ENCODE peak calls at places on chromosome 6, in six cellular contexts. P, T, A, K, X and E are unnamed samples.

GRCh38 chr6:53398541-53399344 is 50.0 kb upstream of the ELOVL5 start:
- DNase-seq in X (no peak), P (peak; percentile 62), T (no peak), K (no peak), A (no peak), E (no peak)

GRCh38 chr6:158158123-158158522 is 9.9 kb downstream of the SERAC1 start:
- DNase-seq in K (no peak), A (no peak), X (no peak), T (no peak), P (no peak), E (no peak)

GRCh38 chr6:6057442-6058053 is 50.8 kb upstream of the NRN1 start:
- DNase-seq in P (peak; percentile 76), A (peak; percentile 43), K (peak; percentile 79), T (peak; percentile 35), X (peak; percentile 78), E (peak; percentile 69)

GRCh38 chr6:80622641-80623040 is 516.2 kb downstream of the BCKDHB start:
- DNase-seq in A (no peak), K (no peak), P (peak; percentile 77), T (no peak), X (peak; percentile 18), E (no peak)

GRCh38 chr6:32764050-32764449 is 718 bp upstream of the HLA-DQB2 start:
- DNase-seq in K (no peak), X (no peak), A (no peak), T (no peak), P (no peak), E (no peak)

GRCh38 chr6:15331143-15331542 is 85.3 kb downstream of the JARID2 start:
- DNase-seq in P (peak; percentile 37), X (no peak), A (no peak), K (no peak), T (no peak), E (no peak)

GRCh38 chr6:24721461-24722215 is 2.7 kb upstream of the C6orf62 start:
- DNase-seq in K (no peak), P (no peak), T (no peak), X (no peak), A (no peak), E (peak; percentile 91)

GRCh38 chr6:36239710-36240256 is 30.1 kb upstream of the PNPLA1 start:
- DNase-seq in T (no peak), X (no peak), K (no peak), P (no peak), A (no peak), E (no peak)

GRCh38 chr6:168213121-168213524 is 106.5 kb downstream of the DACT2 start:
- DNase-seq in T (no peak), A (no peak), K (no peak), X (no peak), P (no peak), E (no peak)

GRCh38 chr6:89716532-89716931 is 78.0 kb upstream of the LYRM2 start:
- DNase-seq in T (no peak), A (no peak), X (no peak), P (no peak), K (no peak), E (no peak)

GRCh38 chr6:146876271-146877151 is 277.7 kb downstream of the ADGB start:
- DNase-seq in P (peak; percentile 50), X (no peak), A (no peak), T (no peak), K (no peak), E (no peak)

GRCh38 chr6:159979136-159979874 is 10.4 kb downstream of the IGF2R start:
- DNase-seq in T (no peak), X (no peak), P (peak; percentile 82), A (no peak), K (peak; percentile 80), E (no peak)

GRCh38 chr6:106894978-106895702 is 79.4 kb downstream of the CD24 start:
- DNase-seq in P (peak; percentile 34), A (no peak), X (peak; percentile 17), T (no peak), K (peak; percentile 20), E (peak; percentile 46)

GRCh38 chr6:170200458-170200891 is 90.4 kb downstream of the DLL1 start:
- DNase-seq in T (no peak), A (no peak), P (peak; percentile 17), K (no peak), X (no peak), E (no peak)

GRCh38 chr6:135144678-135145508 is 36.2 kb upstream of the MYB start:
- DNase-seq in K (peak; percentile 74), A (peak; percentile 25), P (peak; percentile 58), T (peak; percentile 12), X (peak; percentile 61), E (peak; percentile 15)

GRCh38 chr6:28206527-28207243 is 18.4 kb upstream of the ZSCAN9 start:
- DNase-seq in T (no peak), A (no peak), K (no peak), P (no peak), X (peak; percentile 53), E (no peak)

GRCh38 chr6:40792183-40792582 is 205.0 kb upstream of the LRFN2 start:
- DNase-seq in X (no peak), T (no peak), K (no peak), P (no peak), A (no peak), E (no peak)

GRCh38 chr6:39841291-39841690 is 49.1 kb downstream of the DAAM2 start:
- DNase-seq in X (no peak), A (no peak), T (no peak), P (no peak), K (no peak), E (no peak)

GRCh38 chr6:19478992-19479391 is 358.2 kb upstream of the ID4 start:
- DNase-seq in X (no peak), T (no peak), K (no peak), P (peak; percentile 83), A (no peak), E (no peak)

GRCh38 chr6:2266845-2267244 is 21.4 kb upstream of the GMDS start:
- DNase-seq in P (no peak), T (no peak), A (no peak), X (no peak), K (no peak), E (no peak)

GRCh38 chr6:79384845-79385244 is 150.4 kb upstream of the HMGN3 start:
- DNase-seq in T (no peak), K (no peak), X (no peak), A (no peak), P (peak; percentile 35), E (no peak)

GRCh38 chr6:163790296-163790840 is 375.9 kb downstream of the QKI start:
- DNase-seq in P (no peak), T (no peak), A (no peak), X (no peak), K (no peak), E (peak; percentile 19)

GRCh38 chr6:91626935-91627334 is 1040.1 kb upstream of the MAP3K7 start:
- DNase-seq in K (no peak), A (no peak), T (no peak), X (no peak), P (peak; percentile 71), E (no peak)

GRCh38 chr6:134245691-134246090 is 72.2 kb downstream of the SGK1 start:
- DNase-seq in A (no peak), K (no peak), P (no peak), X (no peak), T (no peak), E (no peak)

GRCh38 chr6:148316308-148316707 is 26.3 kb upstream of the SASH1 start:
- DNase-seq in X (no peak), T (no peak), P (no peak), A (no peak), K (no peak), E (no peak)

GRCh38 chr6:11324453-11325023 is 92.1 kb upstream of the NEDD9 start:
- DNase-seq in A (no peak), T (no peak), K (no peak), X (no peak), P (no peak), E (no peak)

GRCh38 chr6:33014841-33015634 is 5.6 kb upstream of the HLA-DOA start:
- DNase-seq in T (peak; percentile 78), P (peak; percentile 83), K (peak; percentile 87), X (peak; percentile 92), A (peak; percentile 71), E (peak; percentile 84)

GRCh38 chr6:26607434-26608230 is 10.9 kb downstream of the ABT1 start:
- DNase-seq in K (peak; percentile 80), A (peak; percentile 71), P (peak; percentile 78), X (peak; percentile 83), T (peak; percentile 48), E (peak; percentile 79)

GRCh38 chr6:26609463-26609862 is 12.7 kb downstream of the ABT1 start:
- DNase-seq in P (no peak), T (no peak), A (no peak), X (no peak), K (no peak), E (no peak)

GRCh38 chr6:26613717-26614683 is 17.2 kb downstream of the ABT1 start:
- DNase-seq in K (no peak), A (peak; percentile 52), P (no peak), X (peak; percentile 77), T (no peak), E (peak; percentile 37)

GRCh38 chr6:26611599-26611998 is 14.8 kb downstream of the ABT1 start:
- DNase-seq in K (no peak), X (no peak), A (no peak), P (no peak), T (no peak), E (no peak)

DNA sequence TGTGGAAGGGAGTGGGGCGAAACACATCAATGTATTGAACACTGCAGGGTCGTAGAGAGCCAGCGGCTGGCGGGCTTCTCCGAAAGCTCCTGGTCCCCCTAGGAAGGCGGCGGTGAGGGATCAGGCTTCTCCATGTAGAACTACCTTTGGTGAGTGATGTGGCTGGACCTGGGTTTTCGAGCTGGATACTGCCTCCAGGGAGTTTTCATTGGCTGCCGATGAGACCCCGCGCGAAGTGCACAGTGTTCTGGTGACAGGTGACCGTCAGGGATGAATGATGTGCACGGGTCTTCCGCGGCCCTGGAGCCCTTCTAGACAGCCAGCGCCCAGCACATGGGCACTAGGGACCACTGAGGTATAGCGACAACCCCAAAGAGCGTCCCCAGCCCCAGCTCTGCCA is 16.4 kb downstream of the ABT1 start:
- DNase-seq in K (no peak), T (no peak), A (no peak), X (peak; percentile 47), P (no peak), E (no peak)
- H3K4me3 ChIP-seq in K (no peak overlapping the region), T (no peak overlapping the region), A (no peak overlapping the region), X (peak overlapping the region; percentile 88), P (no peak overlapping the region), E (no peak overlapping the region)

GRCh38 chr6:70282906-70283461 is 19.9 kb downstream of the COL9A1 start:
- DNase-seq in P (no peak), T (no peak), K (no peak), X (peak; percentile 84), A (peak; percentile 55), E (no peak)
- TF ChIP-seq EZH2phosphoT487 in P (no peak), T (no peak), K (no peak), X (no peak), A (no peak), E (peak; percentile 4)

DNA sequence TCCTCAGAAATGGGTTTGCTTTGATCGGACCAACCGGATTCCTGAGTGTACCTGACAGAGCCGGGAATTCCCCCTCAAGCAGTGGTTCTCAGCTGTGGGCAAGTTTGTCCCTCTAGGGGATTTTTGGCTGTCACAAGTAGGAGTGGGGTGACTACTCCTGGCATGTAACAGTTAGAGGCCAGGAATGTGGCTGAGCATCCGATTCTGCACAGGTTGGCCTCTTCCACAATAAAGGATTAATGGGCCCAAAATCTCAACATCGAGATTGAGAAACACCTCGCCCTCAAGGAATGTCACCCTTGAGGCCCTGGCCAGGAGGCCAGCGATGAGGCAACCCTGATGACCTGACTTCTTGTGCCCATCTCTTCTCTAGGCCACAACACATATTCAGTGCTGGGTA is 7.9 kb downstream of the AGPAT4 start:
- DNase-seq in X (no peak), A (no peak), K (no peak), T (no peak), P (peak; percentile 27), E (no peak)
- TF ChIP-seq CTCF in X (no peak), A (no peak), K (no peak), T (no peak), P (no peak), E (no peak)

GRCh38 chr6:101650402-101651100 is 257.0 kb downstream of the GRIK2 start:
- DNase-seq in X (peak; percentile 68), P (no peak), A (no peak), T (no peak), K (no peak), E (no peak)
- H3K4me3 ChIP-seq in X (peak overlapping the region; percentile 12), P (no peak overlapping the region), A (no peak overlapping the region), T (no peak overlapping the region), K (no peak overlapping the region), E (no peak overlapping the region)